ENCODE peak calls at places on chromosomes 1 and 21, in eight cellular contexts. G is prostate gland, Y is NB4, I is GM12891, E is breast epithelium, N is body of pancreas, R is IMR-90, M is K562. T is an unnamed sample.

GRCh38 chr1:45493116-45493697 is 2.2 kb upstream of the TESK2 start:
- DNase-seq in G (peak), Y (peak), I (peak), E (no peak), N (peak), R (peak), M (peak), T (no peak)

GRCh38 chr1:115829947-115830346 is 11.0 kb downstream of the NHLH2 start:
- DNase-seq in G (no peak), Y (peak), I (no peak), E (no peak), N (no peak), R (no peak), M (no peak), T (no peak)

GRCh38 chr1:168360151-168360550 is 79.5 kb downstream of the TBX19 start:
- DNase-seq in G (no peak), Y (no peak), I (no peak), E (no peak), N (no peak), R (no peak), M (no peak), T (peak)

GRCh38 chr1:54995835-54996234 is 2.9 kb upstream of the BSND start:
- DNase-seq in G (no peak), Y (peak), I (no peak), E (no peak), N (no peak), R (no peak), M (no peak), T (no peak)

GRCh38 chr1:179121159-179121938 is 39.5 kb downstream of the TOR3A start:
- DNase-seq in G (peak), Y (peak), I (no peak), E (no peak), N (no peak), R (peak), M (peak), T (no peak)

GRCh38 chr1:170660281-170660713 is 3.6 kb upstream of the PRRX1 start:
- DNase-seq in G (no peak), Y (no peak), I (no peak), E (no peak), N (no peak), R (no peak), M (no peak), T (no peak)

GRCh38 chr1:207858806-207859205 is 52.1 kb downstream of the CD34 start:
- DNase-seq in G (no peak), Y (no peak), I (no peak), E (no peak), N (no peak), R (no peak), M (no peak), T (no peak)

GRCh38 chr1:117362986-117363385 is 4.3 kb upstream of the MAN1A2 start:
- DNase-seq in G (no peak), Y (no peak), I (no peak), E (no peak), N (no peak), R (no peak), M (no peak), T (no peak)

GRCh38 chr1:67566803-67567202 is 118.2 kb upstream of the GADD45A start:
- DNase-seq in G (no peak), Y (no peak), I (no peak), E (no peak), N (no peak), R (peak), M (no peak), T (no peak)

GRCh38 chr1:1144122-1144842 is 28.4 kb upstream of the C1orf159 start:
- DNase-seq in G (peak), Y (peak), I (peak), E (no peak), N (no peak), R (no peak), M (no peak), T (no peak)

GRCh38 chr1:59697138-59697811 is 117.5 kb upstream of the HOOK1 start:
- DNase-seq in G (no peak), Y (peak), I (no peak), E (no peak), N (no peak), R (no peak), M (no peak), T (no peak)

GRCh38 chr1:246210751-246211150 is 296.3 kb downstream of the SMYD3 start:
- DNase-seq in G (no peak), Y (no peak), I (no peak), E (no peak), N (no peak), R (no peak), M (no peak), T (no peak)

GRCh38 chr1:243598433-243598832 is 251.6 kb downstream of the AKT3 start:
- DNase-seq in G (no peak), Y (peak), I (no peak), E (no peak), N (no peak), R (peak), M (no peak), T (peak)

GRCh38 chr1:67555487-67556296 is 125.5 kb upstream of the SERBP1 start:
- DNase-seq in G (no peak), Y (no peak), I (no peak), E (no peak), N (no peak), R (no peak), M (no peak), T (no peak)

GRCh38 chr1:201748331-201748730 is 80.6 kb upstream of the IPO9 start:
- DNase-seq in G (no peak), Y (no peak), I (no peak), E (no peak), N (no peak), R (peak), M (no peak), T (peak)

GRCh38 chr1:67883069-67883468 is 49.8 kb upstream of the GNG12 start:
- DNase-seq in G (no peak), Y (no peak), I (no peak), E (no peak), N (no peak), R (peak), M (no peak), T (peak)

GRCh38 chr1:17671741-17672140 is 83.4 kb upstream of the ACTL8 start:
- DNase-seq in G (no peak), Y (no peak), I (no peak), E (no peak), N (no peak), R (no peak), M (no peak), T (no peak)

GRCh38 chr1:110235839-110236682 is 25.9 kb downstream of the KCNC4 start:
- DNase-seq in G (peak), Y (peak), I (no peak), E (no peak), N (no peak), R (peak), M (peak), T (peak)

GRCh38 chr1:227729881-227730629 is 5.0 kb downstream of the JMJD4 start:
- DNase-seq in G (no peak), Y (peak), I (peak), E (no peak), N (peak), R (peak), M (peak), T (peak)

GRCh38 chr21:43372663-43373386 is 54.1 kb downstream of the SIK1 start:
- DNase-seq in G (peak), Y (no peak), I (no peak), E (peak), N (peak), R (no peak), M (no peak), T (no peak)

GRCh38 chr1:187471555-187471954 is 642.8 kb downstream of the PLA2G4A start:
- DNase-seq in G (no peak), Y (no peak), I (no peak), E (no peak), N (no peak), R (peak), M (no peak), T (no peak)

GRCh38 chr1:50268049-50268448 is 155.2 kb downstream of the DMRTA2 start:
- DNase-seq in G (no peak), Y (peak), I (no peak), E (no peak), N (no peak), R (no peak), M (no peak), T (no peak)

GRCh38 chr1:8238141-8239038 is 79.5 kb upstream of the SLC45A1 start:
- DNase-seq in G (no peak), Y (no peak), I (no peak), E (no peak), N (no peak), R (peak), M (no peak), T (peak)

GRCh38 chr21:45329261-45330074 is 41.8 kb upstream of the POFUT2 start:
- DNase-seq in G (no peak), Y (no peak), I (no peak), E (no peak), N (peak), R (no peak), M (no peak), T (peak)

GRCh38 chr1:172997941-172998361 is 52.8 kb downstream of the TNFSF18 start:
- DNase-seq in G (no peak), Y (no peak), I (no peak), E (no peak), N (no peak), R (peak), M (no peak), T (no peak)

GRCh38 chr1:9425859-9426258 is 113.4 kb upstream of the SLC25A33 start:
- DNase-seq in G (no peak), Y (peak), I (no peak), E (no peak), N (no peak), R (no peak), M (no peak), T (no peak)

GRCh38 chr1:9427388-9427787 is 111.9 kb upstream of the SLC25A33 start:
- DNase-seq in G (no peak), Y (no peak), I (no peak), E (no peak), N (no peak), R (no peak), M (no peak), T (no peak)

GRCh38 chr1:9426291-9426711 is 113.0 kb upstream of the SLC25A33 start:
- DNase-seq in G (no peak), Y (peak), I (peak), E (no peak), N (no peak), R (no peak), M (no peak), T (no peak)

GRCh38 chr1:9429369-9429766 is 109.9 kb upstream of the SLC25A33 start:
- DNase-seq in G (no peak), Y (no peak), I (no peak), E (no peak), N (no peak), R (no peak), M (no peak), T (no peak)

DNA sequence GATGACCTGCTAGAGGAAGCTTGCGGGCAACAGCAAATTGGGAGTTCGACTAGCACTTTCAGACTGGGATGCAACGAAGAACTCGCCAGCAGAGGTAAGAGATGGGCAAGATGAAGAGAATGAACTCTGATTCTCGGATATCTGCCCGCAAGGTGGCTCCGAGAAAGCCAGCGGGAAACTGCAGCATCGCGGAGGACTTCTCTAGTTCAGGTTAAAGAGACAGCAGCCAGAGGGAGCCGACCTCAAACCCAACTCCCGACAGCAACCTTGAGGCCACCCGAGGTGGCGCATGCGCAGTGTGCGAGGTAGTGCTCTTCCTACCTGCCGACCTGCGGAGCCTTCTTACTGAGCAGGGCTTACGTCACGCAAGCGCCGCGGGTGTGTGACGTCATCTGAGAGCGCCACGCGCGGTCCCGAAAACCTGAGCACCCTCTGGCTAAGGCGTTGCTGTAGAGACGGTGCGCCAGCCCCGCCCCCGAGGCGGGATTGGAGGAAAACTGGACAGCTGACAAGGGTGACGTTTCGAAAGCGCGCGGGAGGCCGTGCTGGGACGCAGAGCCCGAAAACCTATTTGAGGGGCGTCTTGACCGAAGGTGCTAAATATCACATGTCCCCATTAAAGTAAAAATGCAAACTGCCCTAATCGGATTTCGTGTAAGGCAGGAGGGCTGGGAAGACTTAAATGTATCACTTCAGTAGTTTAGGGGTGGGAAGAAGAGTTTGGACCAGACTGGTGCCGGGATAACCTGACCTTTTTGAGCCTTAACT is 110.5 kb upstream of the SLC25A33 start:
- DNase-seq in G (peak), Y (peak), I (peak), E (peak), N (peak), R (peak), M (peak), T (peak)
- TF ChIP-seq POLR2A in G (peak), Y (peak), I (peak), E (peak), N (peak), R (peak), M (peak), T (no peak)

GRCh38 chr21:20220586-20220985 is 777.6 kb upstream of the NCAM2 start:
- DNase-seq in G (no peak), Y (no peak), I (no peak), E (no peak), N (no peak), R (no peak), M (peak), T (no peak)
- TF ChIP-seq POLR2A in G (no peak), Y (no peak), I (no peak), E (no peak), N (no peak), R (no peak), M (no peak), T (no peak)

GRCh38 chr1:234845836-234846235 is 235.9 kb upstream of the IRF2BP2 start:
- DNase-seq in G (no peak), Y (no peak), I (no peak), E (no peak), N (no peak), R (no peak), M (no peak), T (no peak)

GRCh38 chr1:234845097-234845660 is 235.2 kb upstream of the IRF2BP2 start:
- DNase-seq in G (no peak), Y (no peak), I (no peak), E (no peak), N (no peak), R (no peak), M (no peak), T (no peak)

GRCh38 chr1:234842726-234843641 is 233.0 kb upstream of the IRF2BP2 start:
- DNase-seq in G (no peak), Y (peak), I (peak), E (no peak), N (no peak), R (peak), M (peak), T (no peak)

GRCh38 chr1:234841710-234842231 is 231.8 kb upstream of the IRF2BP2 start:
- DNase-seq in G (no peak), Y (peak), I (no peak), E (no peak), N (no peak), R (peak), M (peak), T (no peak)

GRCh38 chr1:234844479-234845031 is 234.6 kb upstream of the IRF2BP2 start:
- DNase-seq in G (no peak), Y (peak), I (no peak), E (no peak), N (no peak), R (peak), M (no peak), T (no peak)
- TF ChIP-seq POLR2A in G (no peak), Y (no peak), I (no peak), E (no peak), N (no peak), R (no peak), M (no peak), T (no peak)

GRCh38 chr1:177274687-177275211 is 104.0 kb downstream of the BRINP2 start:
- DNase-seq in G (peak), Y (no peak), I (no peak), E (peak), N (peak), R (peak), M (no peak), T (no peak)

GRCh38 chr1:177270863-177271262 is 100.1 kb downstream of the BRINP2 start:
- DNase-seq in G (no peak), Y (no peak), I (no peak), E (no peak), N (no peak), R (no peak), M (no peak), T (no peak)
- TF ChIP-seq POLR2A in G (no peak), Y (no peak), I (no peak), E (no peak), N (no peak), R (no peak), M (no peak), T (no peak)

GRCh38 chr1:9451086-9451485 is 88.2 kb upstream of the SLC25A33 start:
- DNase-seq in G (no peak), Y (peak), I (no peak), E (no peak), N (no peak), R (no peak), M (no peak), T (no peak)

GRCh38 chr1:9453375-9454093 is 85.7 kb upstream of the SLC25A33 start:
- DNase-seq in G (no peak), Y (no peak), I (no peak), E (no peak), N (no peak), R (no peak), M (no peak), T (no peak)

GRCh38 chr1:9454494-9455066 is 84.7 kb upstream of the SLC25A33 start:
- DNase-seq in G (no peak), Y (no peak), I (no peak), E (no peak), N (no peak), R (no peak), M (no peak), T (no peak)

GRCh38 chr1:9454094-9454418 is 85.2 kb upstream of the SLC25A33 start:
- DNase-seq in G (no peak), Y (no peak), I (no peak), E (no peak), N (no peak), R (no peak), M (no peak), T (no peak)

GRCh38 chr1:9452516-9453158 is 86.6 kb upstream of the SLC25A33 start:
- DNase-seq in G (no peak), Y (no peak), I (no peak), E (no peak), N (peak), R (no peak), M (no peak), T (no peak)
- TF ChIP-seq POLR2A in G (no peak), Y (no peak), I (no peak), E (no peak), N (peak), R (no peak), M (no peak), T (no peak)

GRCh38 chr1:156746716-156747631 is 4.5 kb downstream of the HDGF start:
- DNase-seq in G (peak), Y (peak), I (peak), E (peak), N (peak), R (peak), M (peak), T (peak)
- TF ChIP-seq POLR2A in G (no peak), Y (no peak), I (no peak), E (peak), N (peak), R (no peak), M (peak), T (peak)

GRCh38 chr1:158179301-158180041 is 1.2 kb upstream of the CD1D start:
- DNase-seq in G (no peak), Y (peak), I (peak), E (no peak), N (no peak), R (no peak), M (no peak), T (no peak)

GRCh38 chr1:158176399-158176798 is 4.3 kb upstream of the CD1D start:
- DNase-seq in G (no peak), Y (no peak), I (no peak), E (no peak), N (no peak), R (no peak), M (no peak), T (no peak)

GRCh38 chr1:158181577-158181922 is 855 bp downstream of the CD1D start:
- DNase-seq in G (no peak), Y (no peak), I (no peak), E (no peak), N (no peak), R (no peak), M (no peak), T (no peak)

GRCh38 chr1:158180741-158181576 is at the start of gene CD1D:
- DNase-seq in G (no peak), Y (peak), I (peak), E (no peak), N (peak), R (no peak), M (no peak), T (no peak)

DNA sequence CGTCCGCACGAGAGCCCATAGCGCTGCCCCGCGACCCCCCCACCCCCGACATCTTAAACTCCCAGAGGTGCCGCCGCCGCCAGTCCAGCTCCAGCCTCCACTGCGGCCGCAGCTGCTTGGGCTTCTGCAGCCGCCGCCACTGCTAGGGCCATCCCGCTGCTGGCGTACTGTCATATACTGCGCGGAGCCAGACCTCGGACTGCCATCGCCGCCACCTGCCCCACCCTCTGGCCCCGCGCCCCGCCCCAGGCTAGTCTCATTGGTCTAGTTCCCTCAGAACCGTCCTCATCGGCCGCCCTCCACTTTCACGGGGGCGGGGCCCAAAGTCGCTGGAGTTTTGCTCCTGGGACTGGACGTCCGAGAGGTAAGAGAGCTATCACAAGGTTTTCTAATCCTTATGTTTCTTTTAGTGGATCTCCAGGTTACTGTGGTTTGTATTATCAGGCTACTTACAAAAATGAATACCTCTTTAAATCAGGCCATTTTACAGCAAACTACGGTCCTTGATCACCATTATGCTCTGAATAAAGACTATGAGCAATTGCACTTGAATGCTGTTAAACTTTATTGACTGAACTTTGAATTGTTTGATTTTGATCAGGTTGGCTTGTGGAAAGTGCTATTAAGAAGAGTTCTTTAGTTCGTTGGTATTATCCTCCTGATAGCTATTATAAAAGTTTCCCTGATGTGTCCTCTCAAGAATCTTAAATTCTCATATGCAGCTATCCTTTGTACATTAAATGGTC is 2.8 kb upstream of the CD1D start:
- DNase-seq in G (peak), Y (no peak), I (no peak), E (peak), N (peak), R (peak), M (peak), T (peak)
- TF ChIP-seq POLR2A in G (peak), Y (no peak), I (no peak), E (no peak), N (no peak), R (no peak), M (no peak), T (no peak)

GRCh38 chr1:236155841-236156503 is 13.6 kb downstream of the GPR137B start:
- DNase-seq in G (no peak), Y (no peak), I (no peak), E (no peak), N (no peak), R (no peak), M (no peak), T (no peak)

GRCh38 chr1:236154671-236155398 is 12.5 kb downstream of the GPR137B start:
- DNase-seq in G (no peak), Y (peak), I (no peak), E (no peak), N (no peak), R (no peak), M (no peak), T (no peak)

GRCh38 chr1:236155399-236155767 is 13.0 kb downstream of the GPR137B start:
- DNase-seq in G (no peak), Y (no peak), I (no peak), E (no peak), N (no peak), R (no peak), M (no peak), T (no peak)

GRCh38 chr1:236158719-236159118 is 16.4 kb downstream of the GPR137B start:
- DNase-seq in G (no peak), Y (no peak), I (no peak), E (no peak), N (no peak), R (no peak), M (no peak), T (no peak)

GRCh38 chr1:236156512-236157208 is 14.3 kb downstream of the GPR137B start:
- DNase-seq in G (no peak), Y (peak), I (peak), E (no peak), N (no peak), R (no peak), M (no peak), T (no peak)
- TF ChIP-seq POLR2A in G (no peak), Y (no peak), I (peak), E (no peak), N (no peak), R (no peak), M (no peak), T (no peak)

T was measured in H54.